ENCODE peak calls at places on chromosomes 2 and 18, in five cellular contexts. K, Z, R, E and W are unnamed samples.

GRCh38 chr2:207115715-207116364 is 49.9 kb downstream of the KLF7 start:
- DNase-seq in K (no peak), Z (peak; percentile 36), E (no peak), R (no peak), W (no peak)

GRCh38 chr2:43030551-43031025 is 195.8 kb downstream of the ZFP36L2 start:
- DNase-seq in K (no peak), E (no peak), Z (no peak), R (no peak), W (no peak)

GRCh38 chr2:25290811-25291510 is 50.8 kb downstream of the DNMT3A start:
- DNase-seq in K (no peak), Z (peak; percentile 89), E (no peak), R (no peak), W (peak; percentile 40)

GRCh38 chr2:127012868-127013267 is 94.1 kb downstream of the BIN1 start:
- DNase-seq in Z (no peak), K (no peak), R (no peak), E (no peak), W (no peak)

GRCh38 chr2:94964193-94964592 is 61.3 kb upstream of the MAL start:
- DNase-seq in Z (no peak), R (no peak), K (no peak), E (no peak), W (no peak)

GRCh38 chr2:174603280-174603679 is 5.7 kb upstream of the WIPF1 start:
- DNase-seq in R (peak; percentile 31), E (peak; percentile 74), Z (peak; percentile 62), K (peak; percentile 74), W (peak; percentile 70)

GRCh38 chr2:177295479-177295878 is 31.0 kb upstream of the NFE2L2 start:
- DNase-seq in K (no peak), Z (peak; percentile 37), R (no peak), E (no peak), W (peak; percentile 51)

GRCh38 chr2:213251618-213252017 is 32.6 kb upstream of the SPAG16 start:
- DNase-seq in K (peak; percentile 83), E (no peak), Z (peak; percentile 70), R (no peak), W (peak; percentile 56)

GRCh38 chr18:22342625-22343024 is 75.1 kb downstream of the CTAGE1 start:
- DNase-seq in Z (peak; percentile 85), E (peak; percentile 82), K (no peak), R (no peak), W (peak; percentile 95)

GRCh38 chr2:71925268-71926097 is 222.2 kb downstream of the CYP26B1 start:
- DNase-seq in E (no peak), K (no peak), R (no peak), Z (no peak), W (no peak)

GRCh38 chr18:6648581-6648980 is 80.9 kb upstream of the ARHGAP28 start:
- DNase-seq in Z (no peak), R (no peak), K (no peak), E (no peak), W (no peak)

GRCh38 chr2:131389657-131390056 is 25.7 kb upstream of the RAB6D start:
- DNase-seq in R (no peak), E (no peak), Z (no peak), K (no peak), W (no peak)

GRCh38 chr2:215870986-215871385 is 142.4 kb downstream of the MREG start:
- DNase-seq in E (no peak), K (peak; percentile 31), R (no peak), Z (no peak), W (no peak)

GRCh38 chr2:172092716-172093415 is 7.6 kb downstream of the DLX1 start:
- DNase-seq in Z (no peak), R (no peak), E (no peak), K (no peak), W (no peak)

GRCh38 chr2:37790462-37790861 is 119.0 kb upstream of the CDC42EP3 start:
- DNase-seq in R (no peak), K (no peak), Z (no peak), E (no peak), W (no peak)

GRCh38 chr18:61637319-61637718 is 255.5 kb downstream of the RNF152 start:
- DNase-seq in K (no peak), R (no peak), E (peak; percentile 69), Z (no peak), W (no peak)

GRCh38 chr2:6995406-6996117 is 78.3 kb downstream of the RNF144A start:
- DNase-seq in E (no peak), R (no peak), Z (no peak), K (no peak), W (no peak)

GRCh38 chr2:72917138-72917874 is at the start of gene EMX1:
- DNase-seq in K (peak; percentile 35), Z (no peak), R (peak; percentile 15), E (peak; percentile 83), W (no peak)

GRCh38 chr18:13221821-13222220 is 3.3 kb downstream of the LDLRAD4 start:
- DNase-seq in E (peak; percentile 60), K (no peak), R (no peak), Z (no peak), W (peak; percentile 51)

GRCh38 chr18:13220326-13220991 is 1.9 kb downstream of the LDLRAD4 start:
- DNase-seq in R (no peak), Z (no peak), K (no peak), E (peak; percentile 47), W (peak; percentile 49)

GRCh38 chr18:13223341-13224148 is 5.0 kb downstream of the LDLRAD4 start:
- DNase-seq in R (no peak), K (no peak), E (peak; percentile 53), Z (no peak), W (no peak)

GRCh38 chr18:13225261-13225660 is 6.7 kb downstream of the LDLRAD4 start:
- DNase-seq in R (no peak), E (no peak), K (no peak), Z (no peak), W (no peak)

DNA sequence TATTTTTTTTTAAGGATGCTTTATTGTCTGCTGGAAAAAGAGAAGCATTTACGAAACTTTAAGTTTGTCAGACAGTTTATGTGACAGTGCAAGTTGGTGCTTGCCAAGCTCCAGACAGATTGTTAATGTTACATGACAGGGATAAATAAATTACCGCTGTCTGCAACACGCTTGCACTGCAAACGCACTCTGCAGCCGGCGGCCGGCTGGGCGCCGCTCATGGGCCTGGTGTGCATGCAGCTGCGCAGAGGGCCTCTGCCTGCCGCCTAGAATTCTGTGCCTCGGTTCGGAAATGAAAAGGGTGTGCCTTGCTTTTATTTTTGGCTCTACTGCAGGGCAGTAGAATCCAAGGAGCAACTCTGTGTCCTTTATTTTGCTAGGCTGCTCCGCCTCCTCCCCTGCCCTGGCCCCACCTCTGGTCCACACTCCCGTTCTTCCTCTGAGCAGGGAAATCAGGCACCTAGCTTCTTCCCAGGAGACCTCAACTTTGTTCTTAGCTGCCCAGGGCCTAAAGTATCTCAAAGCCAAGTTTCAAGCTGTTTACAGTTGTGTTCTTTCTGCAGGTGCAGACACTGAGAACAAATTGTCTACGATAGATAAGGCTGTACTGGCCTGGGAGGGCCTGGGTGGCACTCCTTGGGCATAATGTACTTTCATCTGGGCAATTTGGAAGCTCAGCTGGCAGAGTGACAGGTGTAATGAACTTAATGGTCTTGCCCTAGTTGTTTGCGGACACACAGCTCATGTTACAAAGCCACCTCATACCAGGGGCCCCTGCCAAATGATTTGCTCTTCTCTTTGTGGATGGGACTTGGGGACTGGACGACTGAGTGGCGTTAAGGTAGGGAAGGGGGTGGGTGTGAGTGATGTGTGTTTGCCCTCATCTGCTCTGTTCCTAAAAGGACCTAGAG is 4.1 kb downstream of the LDLRAD4 start:
- DNase-seq in K (no peak), Z (no peak), R (no peak), E (peak; percentile 88), W (peak; percentile 50)
- H3K4me1 ChIP-seq in K (no peaks in the 10 kb centered on the region), Z (peaks cover 3% of the 10 kb centered on the region), R (peaks cover 28% of the 10 kb centered on the region), E (peaks cover 56% of the 10 kb centered on the region), W (peaks cover 25% of the 10 kb centered on the region)

GRCh38 chr2:101415220-101415619 is 27.9 kb upstream of the CREG2 start:
- DNase-seq in E (no peak), K (no peak), R (no peak), Z (no peak), W (no peak)

GRCh38 chr2:101420623-101421022 is 33.3 kb upstream of the CREG2 start:
- DNase-seq in R (no peak), Z (no peak), K (no peak), E (no peak), W (no peak)

GRCh38 chr2:101418704-101419663 is 31.7 kb upstream of the CREG2 start:
- DNase-seq in K (peak; percentile 67), R (peak; percentile 46), E (peak; percentile 84), Z (peak; percentile 69), W (peak; percentile 33)
- H3K4me1 ChIP-seq in K (no peaks in the 10 kb centered on the region), R (no peaks in the 10 kb centered on the region), E (no peaks in the 10 kb centered on the region), Z (no peaks in the 10 kb centered on the region), W (no peaks in the 10 kb centered on the region)

GRCh38 chr2:144512421-144513272 is 7.3 kb downstream of the ZEB2 start:
- DNase-seq in E (no peak), K (no peak), R (no peak), Z (peak; percentile 34), W (no peak)

GRCh38 chr2:144510206-144510991 is 9.5 kb downstream of the ZEB2 start:
- DNase-seq in E (no peak), R (peak; percentile 13), Z (peak; percentile 20), K (no peak), W (peak; percentile 92)

GRCh38 chr2:144509548-144510205 is 10.2 kb downstream of the ZEB2 start:
- DNase-seq in E (no peak), R (no peak), Z (no peak), K (no peak), W (no peak)

GRCh38 chr2:144511945-144512344 is 8.0 kb downstream of the ZEB2 start:
- DNase-seq in R (no peak), K (no peak), Z (peak; percentile 41), E (no peak), W (no peak)

DNA sequence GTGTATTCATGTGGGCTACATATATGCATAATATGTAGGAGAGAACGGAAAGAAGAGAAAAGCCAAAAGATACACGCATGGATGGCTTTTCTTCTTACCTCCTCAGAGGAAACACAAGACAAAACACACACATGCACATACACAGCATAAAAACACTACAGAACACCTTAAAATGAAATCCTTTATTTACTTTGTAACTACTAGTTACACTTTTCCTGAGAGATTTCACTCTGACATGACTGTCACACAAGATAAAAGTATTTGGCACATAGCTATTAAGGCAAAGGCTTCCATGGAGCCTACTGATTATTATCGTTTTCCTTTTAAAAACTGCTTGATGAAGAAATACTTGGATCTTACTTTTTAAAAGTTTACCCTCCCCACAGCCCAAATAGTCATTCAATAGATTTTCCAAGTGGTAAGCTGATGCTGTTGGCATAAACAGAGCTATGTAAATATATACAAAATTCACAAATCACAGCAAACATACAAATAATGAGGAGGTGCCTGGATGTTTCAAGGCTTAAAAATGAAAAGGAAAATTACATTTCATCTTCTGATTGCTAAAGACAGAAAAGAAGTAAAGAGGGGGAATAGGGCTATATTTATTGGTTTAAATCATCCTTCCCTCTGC is 8.6 kb downstream of the ZEB2 start:
- DNase-seq in Z (peak; percentile 35), K (no peak), R (no peak), E (no peak), W (no peak)
- H3K4me1 ChIP-seq in Z (peaks cover 48% of the 10 kb centered on the region), K (peaks cover 39% of the 10 kb centered on the region), R (peaks cover 28% of the 10 kb centered on the region), E (no peaks in the 10 kb centered on the region), W (peaks cover 58% of the 10 kb centered on the region)

GRCh38 chr2:197259470-197259999 is 51.0 kb downstream of the ANKRD44 start:
- DNase-seq in Z (no peak), R (no peak), E (no peak), K (no peak), W (no peak)

GRCh38 chr2:197264332-197264731 is 46.2 kb downstream of the ANKRD44 start:
- DNase-seq in Z (no peak), R (no peak), K (no peak), E (no peak), W (peak; percentile 11)

GRCh38 chr2:197263077-197263476 is 47.5 kb downstream of the ANKRD44 start:
- DNase-seq in E (no peak), Z (no peak), K (no peak), R (no peak), W (no peak)

GRCh38 chr2:197258580-197258979 is 52.0 kb downstream of the ANKRD44 start:
- DNase-seq in K (no peak), R (no peak), Z (no peak), E (no peak), W (peak; percentile 60)

GRCh38 chr2:197261808-197262226 is 48.8 kb downstream of the ANKRD44 start:
- DNase-seq in E (no peak), Z (peak; percentile 32), K (peak; percentile 66), R (no peak), W (peak; percentile 9)
- H3K4me1 ChIP-seq in E (peaks cover 8% of the 10 kb centered on the region), Z (peaks cover 5% of the 10 kb centered on the region), K (peaks cover 56% of the 10 kb centered on the region), R (peaks cover 81% of the 10 kb centered on the region), W (no peaks in the 10 kb centered on the region)